ENCODE peak calls at places on chromosomes 11 and 22, in six cellular contexts. B is A549, M is IMR-90, A is HepG2, K is GM12878, X is K562. S is an unnamed sample.
A peak's percentile ranks its signal among the peaks of the same experiment; 100 is the strongest.

GRCh38 chr11:72583616-72584292 is 90.5 kb downstream of the PDE2A start:
- DNase-seq in B (no peak), M (no peak), A (no peak), K (no peak), X (no peak), S (no peak)

GRCh38 chr11:108589136-108589535 is 4.4 kb downstream of the EXPH5 start:
- DNase-seq in B (no peak), M (no peak), A (no peak), K (no peak), X (no peak), S (no peak)

GRCh38 chr11:34449013-34449412 is 10.3 kb downstream of the CAT start:
- DNase-seq in B (no peak), M (no peak), A (no peak), K (no peak), X (no peak), S (no peak)

GRCh38 chr11:60869451-60869825 is 2.1 kb downstream of the ZP1 start:
- DNase-seq in B (no peak), M (no peak), A (no peak), K (no peak), X (no peak), S (no peak)

GRCh38 chr22:17109113-17109865 is 11.9 kb downstream of the TMEM121B start:
- DNase-seq in B (no peak), M (no peak), A (no peak), K (no peak), X (no peak), S (no peak)

GRCh38 chr11:11931461-11932055 is 76.9 kb downstream of the DKK3 start:
- DNase-seq in B (peak; percentile 64), M (peak; percentile 74), A (peak; percentile 62), K (no peak), X (peak; percentile 32), S (peak; percentile 46)

GRCh38 chr11:70587095-70587389 is 188.7 kb downstream of the CTTN start:
- DNase-seq in B (no peak), M (peak; percentile 8), A (peak; percentile 38), K (no peak), X (no peak), S (no peak)

GRCh38 chr11:102564110-102564509 is 33.6 kb upstream of the MMP7 start:
- DNase-seq in B (peak; percentile 56), M (peak; percentile 88), A (peak; percentile 27), K (no peak), X (no peak), S (no peak)

GRCh38 chr22:48974443-48975251 is 853.0 kb downstream of the BRD1 start:
- DNase-seq in B (no peak), M (no peak), A (no peak), K (no peak), X (no peak), S (no peak)

GRCh38 chr11:28133146-28133545 is 25.0 kb downstream of the METTL15 start:
- DNase-seq in B (no peak), M (peak; percentile 34), A (no peak), K (no peak), X (no peak), S (no peak)

GRCh38 chr11:20110908-20111669 is 49.2 kb downstream of the DBX1 start:
- DNase-seq in B (peak; percentile 85), M (peak; percentile 85), A (peak; percentile 70), K (peak; percentile 8), X (peak; percentile 91), S (peak; percentile 79)

GRCh38 chr11:70525466-70525865 is 127.1 kb downstream of the CTTN start:
- DNase-seq in B (no peak), M (no peak), A (no peak), K (no peak), X (no peak), S (no peak)

GRCh38 chr11:33268945-33269567 is 11.9 kb downstream of the HIPK3 start:
- DNase-seq in B (no peak), M (peak; percentile 29), A (no peak), K (no peak), X (no peak), S (no peak)

GRCh38 chr11:67996622-67997459 is 7.1 kb downstream of the UNC93B1 start:
- DNase-seq in B (peak; percentile 92), M (no peak), A (no peak), K (no peak), X (peak; percentile 95), S (peak; percentile 93)

GRCh38 chr11:134665571-134666268 is 253.7 kb upstream of the B3GAT1 start:
- DNase-seq in B (no peak), M (no peak), A (no peak), K (no peak), X (no peak), S (no peak)

GRCh38 chr11:17846852-17847453 is 112.4 kb downstream of the KCNC1 start:
- DNase-seq in B (peak; percentile 17), M (peak; percentile 73), A (no peak), K (no peak), X (peak; percentile 17), S (peak; percentile 9)

GRCh38 chr11:117936973-117937372 is 7.8 kb upstream of the TMPRSS13 start:
- DNase-seq in B (no peak), M (no peak), A (no peak), K (no peak), X (no peak), S (no peak)

GRCh38 chr11:119367661-119368120 is 13.8 kb downstream of the USP2 start:
- DNase-seq in B (no peak), M (no peak), A (no peak), K (no peak), X (no peak), S (no peak)

GRCh38 chr11:45556851-45557707 is 108.3 kb downstream of the CHST1 start:
- DNase-seq in B (peak; percentile 29), M (no peak), A (no peak), K (no peak), X (peak; percentile 27), S (no peak)
- TF ChIP-seq BHLHE40 in B (no peak), M (no peak), A (no peak), K (no peak), X (no peak), S (no peak)

DNA sequence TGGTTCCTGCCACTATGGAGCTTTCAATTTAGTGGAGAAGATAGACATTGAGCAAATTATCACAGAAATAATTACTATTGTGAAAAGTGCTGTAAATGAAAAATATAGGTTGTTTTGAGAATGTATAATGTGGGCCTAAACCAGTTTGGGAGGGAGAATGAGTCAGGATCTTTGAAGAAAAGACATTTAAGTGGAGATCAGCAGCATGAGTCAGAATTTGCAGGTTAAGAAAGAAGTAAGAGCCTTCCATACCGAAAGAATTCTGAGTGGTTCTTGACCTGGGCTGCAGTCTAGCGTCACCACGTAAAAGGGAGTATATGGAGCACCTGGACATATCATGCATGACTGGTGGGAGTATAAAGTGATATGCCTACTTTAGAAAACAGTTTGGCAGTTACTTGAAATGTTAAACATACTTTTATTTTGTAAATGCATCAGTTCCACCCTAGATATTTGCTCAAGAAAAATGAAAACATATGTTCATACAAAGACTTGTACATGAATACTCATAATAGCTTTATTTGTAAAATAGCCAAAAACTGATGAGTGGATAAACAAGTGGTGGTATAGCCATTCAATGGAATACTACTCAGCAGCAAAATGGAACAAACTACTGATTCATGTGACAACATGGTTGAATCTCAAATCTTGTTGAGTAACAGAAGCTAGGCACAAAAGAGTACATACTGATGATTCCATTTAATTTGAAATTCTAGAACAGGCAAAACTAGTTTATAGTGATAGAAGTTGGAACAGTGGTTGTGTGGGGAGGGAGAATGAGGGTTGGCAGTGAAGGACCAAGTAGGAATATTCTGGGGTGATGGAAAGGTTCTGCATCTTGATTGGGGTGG is 99.2 kb downstream of the STIM1 start:
- DNase-seq in B (no peak), M (peak; percentile 58), A (no peak), K (no peak), X (peak; percentile 36), S (no peak)
- TF ChIP-seq BHLHE40 in B (no peak), M (no peak), A (no peak), K (no peak), X (no peak), S (no peak)

GRCh38 chr22:27028093-27028492 is 370.7 kb downstream of the MIAT start:
- DNase-seq in B (no peak), M (no peak), A (no peak), K (no peak), X (no peak), S (no peak)

GRCh38 chr22:27024982-27025381 is 367.6 kb downstream of the MIAT start:
- DNase-seq in B (no peak), M (no peak), A (no peak), K (no peak), X (no peak), S (no peak)

GRCh38 chr22:27032121-27032761 is 374.9 kb downstream of the MIAT start:
- DNase-seq in B (no peak), M (no peak), A (no peak), K (no peak), X (no peak), S (peak; percentile 30)

GRCh38 chr22:27029584-27030130 is 372.3 kb downstream of the MIAT start:
- DNase-seq in B (no peak), M (no peak), A (no peak), K (no peak), X (no peak), S (no peak)
- TF ChIP-seq BHLHE40 in B (no peak), M (no peak), A (no peak), K (no peak), X (no peak), S (no peak)

GRCh38 chr11:75762885-75763284 is 5.7 kb upstream of the DGAT2 start:
- DNase-seq in B (peak; percentile 22), M (peak; percentile 54), A (peak; percentile 88), K (no peak), X (no peak), S (no peak)

GRCh38 chr11:75760243-75760642 is 8.3 kb upstream of the DGAT2 start:
- DNase-seq in B (no peak), M (no peak), A (no peak), K (no peak), X (no peak), S (no peak)

GRCh38 chr11:75759832-75760231 is 8.7 kb upstream of the DGAT2 start:
- DNase-seq in B (no peak), M (no peak), A (no peak), K (no peak), X (no peak), S (no peak)

GRCh38 chr11:75762158-75762557 is 6.4 kb upstream of the DGAT2 start:
- DNase-seq in B (no peak), M (no peak), A (no peak), K (no peak), X (no peak), S (no peak)

GRCh38 chr11:75760710-75761493 is 7.7 kb upstream of the DGAT2 start:
- DNase-seq in B (no peak), M (peak; percentile 82), A (no peak), K (no peak), X (no peak), S (no peak)
- TF ChIP-seq BHLHE40 in B (no peak), M (no peak), A (no peak), K (no peak), X (no peak), S (no peak)

S was measured in HEK293T.